ENCODE peak calls at places on chromosomes 7 and 10, in ten cellular contexts. J is colonic mucosa, W is dorsolateral prefrontal cortex, S is HCT116, F is upper lobe of right lung, P is right lobe of liver, R is spleen, N is ovary, K is GM12865, U is AG04450. Q is an unnamed sample.

GRCh38 chr7:39761435-39761834 is 138.1 kb downstream of the RALA start:
- DNase-seq in S (no peak), J (no peak), R (no peak), P (no peak), N (no peak), U (no peak), F (no peak), W (no peak), K (no peak), Q (peak)

GRCh38 chr7:7761340-7761973 is 43.0 kb upstream of the RPA3 start:
- DNase-seq in P (no peak), W (no peak), J (no peak), U (no peak), F (no peak), N (no peak), S (peak), K (peak), R (no peak), Q (peak)

GRCh38 chr10:21953585-21954057 is 49.9 kb downstream of the DNAJC1 start:
- DNase-seq in K (peak), F (no peak), S (peak), P (no peak), U (no peak), R (no peak), N (no peak), J (no peak), W (no peak), Q (peak)

GRCh38 chr7:130135208-130136205 is 65.2 kb downstream of the KLHDC10 start:
- DNase-seq in K (no peak), W (peak), S (no peak), P (no peak), U (no peak), F (no peak), N (no peak), R (no peak), J (no peak), Q (no peak)

GRCh38 chr7:128875523-128875948 is 12.9 kb downstream of the ATP6V1F start:
- DNase-seq in J (no peak), K (no peak), R (peak), W (no peak), N (no peak), U (no peak), P (no peak), F (peak), S (no peak), Q (no peak)

GRCh38 chr7:95046494-95047240 is 139.3 kb downstream of the PPP1R9A start:
- DNase-seq in K (no peak), U (no peak), S (no peak), W (no peak), J (no peak), R (no peak), N (no peak), P (no peak), F (no peak), Q (no peak)

GRCh38 chr7:44967571-44968446 is 11.0 kb downstream of the MYO1G start:
- DNase-seq in P (no peak), K (no peak), U (no peak), N (peak), S (no peak), J (no peak), W (peak), R (peak), F (peak), Q (no peak)

GRCh38 chr10:37467246-37467645 is 341.8 kb downstream of the ANKRD30A start:
- DNase-seq in R (no peak), J (no peak), P (no peak), U (no peak), S (no peak), W (no peak), N (no peak), F (no peak), K (no peak), Q (no peak)

GRCh38 chr7:27551803-27552202 is 110.9 kb downstream of the HIBADH start:
- DNase-seq in U (no peak), N (no peak), S (no peak), P (no peak), K (no peak), R (no peak), J (no peak), W (no peak), F (no peak), Q (no peak)

GRCh38 chr10:70381491-70382421 is 669 bp downstream of the LRRC20 start:
- DNase-seq in J (peak), U (no peak), S (no peak), P (peak), W (peak), R (peak), K (peak), N (peak), F (peak), Q (no peak)

GRCh38 chr10:3764626-3765375 is 20.2 kb downstream of the KLF6 start:
- DNase-seq in J (no peak), R (peak), P (no peak), U (no peak), F (no peak), S (no peak), N (no peak), W (no peak), K (peak), Q (peak)

GRCh38 chr10:82668266-82668665 is 793.3 kb downstream of the NRG3 start:
- DNase-seq in K (no peak), J (no peak), N (no peak), F (no peak), U (no peak), S (no peak), R (no peak), W (no peak), P (no peak), Q (no peak)

GRCh38 chr10:58590924-58591323 is 78.3 kb downstream of the BICC1 start:
- DNase-seq in N (no peak), R (no peak), F (no peak), K (no peak), J (no peak), P (no peak), W (no peak), U (no peak), S (no peak), Q (no peak)

GRCh38 chr7:88888684-88889083 is 93.1 kb upstream of the TEX47 start:
- DNase-seq in K (no peak), J (no peak), N (no peak), F (no peak), S (peak), U (no peak), W (no peak), P (no peak), R (no peak), Q (peak)

GRCh38 chr7:52925332-52925731 is 110.1 kb upstream of the POM121L12 start:
- DNase-seq in R (no peak), K (no peak), S (no peak), P (no peak), U (no peak), N (no peak), F (no peak), J (no peak), W (no peak), Q (no peak)

GRCh38 chr10:64071218-64071617 is 550.0 kb downstream of the REEP3 start:
- DNase-seq in F (no peak), U (no peak), J (no peak), N (no peak), P (no peak), R (no peak), S (no peak), W (no peak), K (no peak), Q (no peak)

GRCh38 chr7:69334706-69335105 is 263.6 kb upstream of the AUTS2 start:
- DNase-seq in R (no peak), N (no peak), K (no peak), W (no peak), F (no peak), S (no peak), U (no peak), J (no peak), P (no peak), Q (no peak)

GRCh38 chr10:28571265-28571664 is 38.3 kb downstream of the WAC start:
- DNase-seq in F (no peak), N (no peak), W (no peak), R (no peak), K (no peak), P (no peak), U (no peak), S (no peak), J (no peak), Q (no peak)

GRCh38 chr7:14197280-14197679 is 207.8 kb upstream of the ETV1 start:
- DNase-seq in S (no peak), R (no peak), W (no peak), N (no peak), J (no peak), U (no peak), K (no peak), F (no peak), P (no peak), Q (no peak)

GRCh38 chr7:17558558-17559332 is 260.3 kb downstream of the AHR start:
- DNase-seq in F (no peak), W (no peak), J (peak), R (no peak), U (no peak), P (no peak), S (no peak), N (no peak), K (no peak), Q (peak)

GRCh38 chr7:10429516-10429915 is 544.2 kb upstream of the PHF14 start:
- DNase-seq in N (no peak), W (no peak), S (no peak), R (no peak), P (no peak), K (no peak), F (no peak), J (no peak), U (no peak), Q (no peak)

GRCh38 chr10:83960125-83960524 is 179.2 kb upstream of the GHITM start:
- DNase-seq in F (no peak), U (no peak), S (no peak), J (no peak), N (no peak), R (no peak), W (no peak), K (no peak), P (no peak), Q (no peak)

GRCh38 chr10:117320050-117320665 is 55.1 kb downstream of the PDZD8 start:
- DNase-seq in P (no peak), U (no peak), F (no peak), J (no peak), N (no peak), S (no peak), K (peak), W (no peak), R (no peak), Q (peak)

GRCh38 chr7:42745357-42746022 is 166.4 kb downstream of the C7orf25 start:
- DNase-seq in S (peak), N (no peak), J (peak), R (no peak), U (no peak), K (peak), P (no peak), W (no peak), F (no peak), Q (peak)

GRCh38 chr10:99396471-99396870 is 34.0 kb downstream of the GOT1 start:
- DNase-seq in R (no peak), W (no peak), N (no peak), K (no peak), S (no peak), F (no peak), J (no peak), U (peak), P (no peak), Q (no peak)

GRCh38 chr10:1514641-1515040 is 222.7 kb downstream of the ADARB2 start:
- DNase-seq in R (no peak), S (no peak), K (no peak), W (no peak), P (no peak), F (no peak), J (no peak), U (no peak), N (no peak), Q (no peak)

GRCh38 chr10:21526952-21527633 is 1.6 kb upstream of the SKIDA1 start:
- DNase-seq in U (no peak), F (peak), S (no peak), K (peak), P (peak), R (peak), W (no peak), N (peak), J (peak), Q (peak)

GRCh38 chr10:11236234-11236633 is 218.6 kb downstream of the CELF2 start:
- DNase-seq in K (peak), P (no peak), N (no peak), J (no peak), R (no peak), W (no peak), S (no peak), U (no peak), F (no peak), Q (no peak)

GRCh38 chr10:24869354-24870016 is 82.9 kb downstream of the PRTFDC1 start:
- DNase-seq in F (no peak), S (no peak), N (no peak), K (no peak), P (no peak), W (no peak), J (peak), R (no peak), U (no peak), Q (no peak)

GRCh38 chr7:103718482-103719415 is 270.7 kb downstream of the RELN start:
- DNase-seq in K (no peak), U (no peak), P (no peak), N (no peak), W (no peak), F (no peak), S (no peak), R (no peak), J (no peak), Q (peak)

GRCh38 chr7:145681646-145682045 is 435.0 kb upstream of the CNTNAP2 start:
- DNase-seq in N (no peak), S (no peak), P (no peak), F (no peak), K (no peak), R (no peak), U (no peak), J (no peak), W (no peak), Q (no peak)

GRCh38 chr7:146411975-146412374 is 295.4 kb downstream of the CNTNAP2 start:
- DNase-seq in W (no peak), P (no peak), N (no peak), J (no peak), F (no peak), U (no peak), R (no peak), K (no peak), S (no peak), Q (no peak)

GRCh38 chr10:33211123-33211878 is 123.2 kb downstream of the NRP1 start:
- DNase-seq in P (no peak), K (peak), N (peak), F (no peak), U (peak), R (no peak), J (no peak), S (no peak), W (peak), Q (peak)

GRCh38 chr10:79385392-79385795 is 38.1 kb downstream of the PPIF start:
- DNase-seq in W (no peak), R (peak), S (no peak), P (no peak), K (no peak), N (peak), U (no peak), J (no peak), F (peak), Q (no peak)

GRCh38 chr10:74453151-74453550 is 302.1 kb downstream of the ADK start:
- DNase-seq in R (no peak), K (no peak), N (no peak), J (no peak), F (no peak), P (no peak), S (no peak), W (no peak), U (no peak), Q (no peak)

GRCh38 chr7:33939121-33939520 is 33.8 kb downstream of the BMPER start:
- DNase-seq in N (no peak), F (no peak), W (no peak), S (no peak), K (no peak), P (no peak), R (no peak), U (no peak), J (no peak), Q (no peak)

GRCh38 chr10:373015-373414 is 237.8 kb downstream of the ZMYND11 start:
- DNase-seq in W (no peak), R (peak), S (no peak), N (no peak), K (no peak), J (no peak), P (no peak), F (no peak), U (no peak), Q (no peak)

GRCh38 chr7:21123586-21123985 is 304.3 kb upstream of the SP4 start:
- DNase-seq in J (no peak), N (no peak), U (no peak), F (no peak), W (no peak), S (no peak), R (no peak), P (no peak), K (no peak), Q (no peak)
- H3K4me3 ChIP-seq in J (no peak), N (no peak), U (no peak), F (no peak), W (no peak), S (no peak), R (no peak), P (no peak), K (no peak), Q (no peak)

DNA sequence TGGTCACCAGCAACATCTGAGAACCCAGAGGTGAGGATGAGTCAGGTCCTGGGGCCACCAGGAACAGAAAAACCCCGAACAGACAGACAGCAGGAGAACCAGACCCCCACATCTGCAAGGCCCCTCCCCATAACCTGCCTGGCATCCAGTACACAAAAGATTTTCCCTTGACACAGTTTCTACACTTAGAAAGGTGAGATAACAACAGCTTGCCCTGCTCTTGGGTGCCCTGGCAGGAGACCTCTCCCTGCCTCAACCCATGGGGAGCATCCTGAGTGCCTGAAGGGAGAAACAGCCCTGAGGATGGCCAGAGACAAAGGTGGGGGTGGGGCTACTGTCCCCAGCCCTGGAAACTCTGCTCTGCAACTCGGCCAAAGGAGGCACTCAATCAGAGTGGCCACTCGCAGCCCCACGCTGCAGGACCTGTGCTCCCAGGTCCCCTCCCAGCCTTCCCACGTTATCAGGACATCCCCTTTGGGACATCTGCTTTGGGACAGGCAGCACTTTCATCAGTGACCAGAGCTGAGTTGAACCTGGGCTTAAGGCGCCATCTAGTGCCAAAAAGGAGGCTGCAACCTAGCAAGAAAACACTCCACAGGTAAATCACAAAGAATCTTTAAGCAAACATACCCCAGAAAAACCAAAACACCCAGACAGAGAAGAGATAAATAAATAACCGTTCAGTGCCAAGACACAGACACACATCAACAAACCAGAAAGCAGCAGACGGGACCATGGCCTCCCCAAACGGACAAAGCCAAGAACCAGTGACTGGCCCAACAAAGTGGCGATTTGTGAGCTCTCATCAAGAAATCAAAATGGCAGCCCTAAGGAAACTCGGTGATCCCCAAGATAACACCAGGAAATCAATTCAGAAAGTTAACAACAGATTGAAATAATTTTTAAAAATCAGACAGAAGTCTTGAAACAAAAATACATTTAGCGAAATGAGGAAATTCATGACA is 233.7 kb downstream of the PTPRN2 start:
- DNase-seq in K (no peak), R (peak), J (peak), W (peak), U (no peak), S (peak), N (no peak), F (peak), P (no peak), Q (peak)
- TF ChIP-seq CTCF in K (peak), R (no peak), J (peak), W (peak), U (no peak), S (peak), N (no peak), F (peak), P (peak), Q (peak)

DNA sequence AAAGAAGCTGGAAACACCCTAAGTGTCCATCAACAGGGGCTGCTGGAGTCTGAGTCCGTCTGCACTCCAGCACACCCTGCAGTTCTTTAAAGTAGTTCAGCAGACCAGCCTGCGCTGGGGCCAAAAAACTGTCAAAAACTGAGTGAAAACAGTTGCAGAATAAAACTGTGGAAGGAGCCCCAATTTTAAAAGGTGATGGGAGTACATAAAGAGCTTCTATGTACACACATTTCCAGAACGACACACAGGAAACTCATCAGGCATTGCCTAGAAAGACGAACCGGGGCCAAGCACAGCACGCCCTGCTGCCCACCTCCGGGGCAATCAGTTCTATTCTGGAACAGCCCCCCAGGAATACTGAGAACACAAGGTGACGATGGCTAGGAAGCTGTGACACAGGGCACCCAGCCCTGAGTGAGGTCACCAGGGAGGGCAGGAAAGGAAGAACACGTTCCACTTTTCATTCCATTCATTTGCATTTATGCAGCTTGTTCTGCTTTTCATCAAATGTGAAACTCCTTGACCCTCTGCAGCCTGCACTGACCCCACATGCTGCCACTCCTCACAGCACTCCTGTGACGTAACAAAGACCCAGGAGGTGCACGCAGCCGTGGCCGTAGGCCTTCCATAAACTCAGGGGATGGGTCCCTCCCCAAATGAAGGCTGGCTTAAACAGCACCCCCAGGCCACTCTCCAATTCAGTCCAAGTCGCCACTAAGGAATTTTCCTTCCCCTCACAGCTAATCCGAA is 29.0 kb downstream of the MAD1L1 start:
- DNase-seq in W (no peak), K (peak), N (peak), R (peak), S (no peak), J (no peak), U (no peak), P (no peak), F (peak), Q (no peak)
- H3K4me3 ChIP-seq in W (no peak), K (no peak), N (no peak), R (no peak), S (no peak), J (no peak), U (no peak), P (no peak), F (no peak), Q (no peak)

GRCh38 chr7:140230862-140231778 is 54.3 kb upstream of the KDM7A start:
- DNase-seq in P (peak), N (peak), W (no peak), J (peak), S (peak), K (no peak), F (peak), R (peak), U (no peak), Q (peak)
- TF ChIP-seq CTCF in P (no peak), N (no peak), W (no peak), J (no peak), S (no peak), K (no peak), F (no peak), R (no peak), U (no peak), Q (no peak)